ENCODE peak calls at places on chromosomes 7 and 10, in eight cellular contexts. W, G, O, T, D, H, Z and M are unnamed samples.

GRCh38 chr7:494261-494687 is 25.4 kb downstream of the PDGFA start:
- DNase-seq in T (no peak), H (no peak), O (no peak), W (no peak), G (no peak), D (peak; percentile 18), Z (no peak), M (no peak)

GRCh38 chr7:105060923-105061322 is 46.9 kb downstream of the KMT2E start:
- DNase-seq in W (no peak), D (no peak), Z (no peak), O (no peak), G (no peak), T (no peak), H (no peak), M (no peak)

GRCh38 chr10:72353963-72354355 is 760 bp downstream of the DNAJB12 start:
- DNase-seq in O (peak; percentile 23), Z (no peak), T (no peak), G (no peak), W (no peak), H (no peak), D (no peak), M (no peak)

GRCh38 chr7:139034855-139035587 is 821 bp downstream of the ZC3HAV1L start:
- DNase-seq in W (peak; percentile 6), Z (no peak), D (peak; percentile 27), O (peak; percentile 40), G (peak; percentile 26), H (peak; percentile 16), T (no peak), M (no peak)

GRCh38 chr7:44187636-44188416 is 1.4 kb downstream of the GCK start:
- DNase-seq in T (no peak), Z (no peak), D (no peak), G (no peak), O (no peak), W (no peak), H (no peak), M (no peak)

GRCh38 chr10:30750971-30751677 is 121.6 kb upstream of the LYZL2 start:
- DNase-seq in H (no peak), Z (no peak), O (peak; percentile 53), W (no peak), G (no peak), D (no peak), T (no peak), M (no peak)

GRCh38 chr10:34489973-34490372 is 325.1 kb downstream of the PARD3 start:
- DNase-seq in D (peak; percentile 87), O (peak; percentile 42), T (peak; percentile 59), G (peak; percentile 74), H (peak; percentile 87), W (peak; percentile 44), Z (no peak), M (peak; percentile 33)

GRCh38 chr7:106050002-106050742 is 61.9 kb downstream of the SYPL1 start:
- DNase-seq in O (peak; percentile 73), W (peak; percentile 6), H (peak; percentile 50), D (peak; percentile 88), T (no peak), G (no peak), Z (no peak), M (no peak)

GRCh38 chr7:91103365-91103764 is 160.9 kb upstream of the FZD1 start:
- DNase-seq in O (no peak), D (peak; percentile 61), Z (no peak), H (peak; percentile 16), T (no peak), G (no peak), W (no peak), M (no peak)

GRCh38 chr10:4820804-4821401 is 5.1 kb upstream of the AKR1E2 start:
- DNase-seq in H (no peak), T (no peak), G (peak; percentile 48), Z (no peak), O (no peak), W (no peak), D (no peak), M (no peak)

GRCh38 chr10:71582019-71582418 is 137.6 kb downstream of the C10orf105 start:
- DNase-seq in D (peak; percentile 27), G (peak; percentile 52), Z (no peak), O (peak; percentile 34), T (no peak), H (peak; percentile 27), W (peak; percentile 51), M (no peak)

GRCh38 chr10:28177944-28178637 is 124.8 kb downstream of the MPP7 start:
- DNase-seq in T (no peak), O (peak; percentile 10), D (peak; percentile 1), Z (no peak), H (no peak), G (peak; percentile 38), W (no peak), M (no peak)

GRCh38 chr10:52314822-52315552 is 906 bp downstream of the DKK1 start:
- DNase-seq in Z (no peak), D (peak; percentile 47), H (peak; percentile 80), T (no peak), G (peak; percentile 54), W (peak; percentile 56), O (peak; percentile 37), M (no peak)

GRCh38 chr7:31690892-31691291 is 3.9 kb downstream of the PPP1R17 start:
- DNase-seq in W (no peak), Z (no peak), D (no peak), T (no peak), O (no peak), H (no peak), G (no peak), M (no peak)

GRCh38 chr7:100546868-100547800 is 8.1 kb downstream of the AGFG2 start:
- DNase-seq in G (no peak), D (no peak), O (no peak), T (no peak), H (no peak), W (no peak), Z (no peak), M (no peak)

GRCh38 chr7:100547872-100548271 is 8.9 kb downstream of the AGFG2 start:
- DNase-seq in G (peak; percentile 34), W (no peak), O (no peak), Z (no peak), T (no peak), D (no peak), H (no peak), M (no peak)

GRCh38 chr7:100544949-100545635 is 6.1 kb downstream of the AGFG2 start:
- DNase-seq in Z (no peak), T (no peak), H (peak; percentile 51), W (no peak), O (no peak), D (peak; percentile 46), G (no peak), M (no peak)

GRCh38 chr7:100545636-100546128 is 6.7 kb downstream of the AGFG2 start:
- DNase-seq in Z (no peak), W (peak; percentile 88), T (no peak), G (peak; percentile 94), H (peak; percentile 91), D (peak; percentile 73), O (peak; percentile 74), M (peak; percentile 40)

DNA sequence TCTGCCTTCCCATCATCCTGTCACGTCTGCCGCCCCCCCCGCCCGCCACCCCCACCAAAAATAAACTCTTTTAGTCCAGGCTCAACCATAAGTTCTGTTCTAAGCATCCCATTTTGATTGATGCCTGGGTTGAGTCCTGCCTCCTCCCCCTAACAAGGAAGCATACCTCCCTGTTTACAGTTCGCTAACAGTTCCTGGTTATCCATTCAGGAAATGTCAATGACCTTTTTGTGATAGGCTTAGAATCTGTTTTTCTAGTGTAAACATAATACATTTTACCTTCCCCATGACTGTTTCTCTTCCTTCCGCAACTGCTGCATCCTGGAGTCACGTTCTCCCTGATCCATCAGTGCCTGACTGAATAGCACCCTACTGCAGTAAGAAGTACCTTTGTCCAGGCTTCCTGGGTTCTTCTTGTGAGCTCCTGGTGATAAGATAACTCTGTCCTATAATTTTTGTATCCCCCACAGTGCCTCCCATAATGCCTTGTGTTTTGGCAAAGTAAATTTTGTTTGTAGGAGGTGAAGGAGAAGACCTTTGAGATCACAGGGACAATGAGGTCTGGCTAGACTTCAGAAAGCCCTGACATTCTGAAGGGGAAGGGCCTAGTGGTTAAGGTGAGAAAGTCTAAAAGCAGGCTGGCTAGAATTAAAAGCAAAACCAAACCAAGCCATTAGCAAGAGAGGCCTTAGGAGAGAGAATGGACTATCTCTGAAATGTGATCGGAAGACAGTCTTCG is 7.3 kb downstream of the AGFG2 start:
- DNase-seq in H (peak; percentile 45), W (no peak), D (no peak), Z (no peak), T (no peak), O (no peak), G (no peak), M (no peak)
- H3K4me3 ChIP-seq in H (peak overlapping the region; percentile 14), W (no peak overlapping the region), D (no peak overlapping the region), Z (no peak overlapping the region), T (no peak overlapping the region), O (no peak overlapping the region), G (no peak overlapping the region), M (no peak overlapping the region)

GRCh38 chr10:11853468-11853867 is 30.3 kb downstream of the PROSER2 start:
- DNase-seq in W (no peak), G (no peak), H (no peak), D (no peak), O (no peak), T (no peak), Z (no peak), M (no peak)
- TF ChIP-seq CTCF in W (peak; percentile 37), G (no peak), H (peak; percentile 40), D (peak; percentile 10), O (no peak), T (peak; percentile 53), Z (no peak), M (no peak)

DNA sequence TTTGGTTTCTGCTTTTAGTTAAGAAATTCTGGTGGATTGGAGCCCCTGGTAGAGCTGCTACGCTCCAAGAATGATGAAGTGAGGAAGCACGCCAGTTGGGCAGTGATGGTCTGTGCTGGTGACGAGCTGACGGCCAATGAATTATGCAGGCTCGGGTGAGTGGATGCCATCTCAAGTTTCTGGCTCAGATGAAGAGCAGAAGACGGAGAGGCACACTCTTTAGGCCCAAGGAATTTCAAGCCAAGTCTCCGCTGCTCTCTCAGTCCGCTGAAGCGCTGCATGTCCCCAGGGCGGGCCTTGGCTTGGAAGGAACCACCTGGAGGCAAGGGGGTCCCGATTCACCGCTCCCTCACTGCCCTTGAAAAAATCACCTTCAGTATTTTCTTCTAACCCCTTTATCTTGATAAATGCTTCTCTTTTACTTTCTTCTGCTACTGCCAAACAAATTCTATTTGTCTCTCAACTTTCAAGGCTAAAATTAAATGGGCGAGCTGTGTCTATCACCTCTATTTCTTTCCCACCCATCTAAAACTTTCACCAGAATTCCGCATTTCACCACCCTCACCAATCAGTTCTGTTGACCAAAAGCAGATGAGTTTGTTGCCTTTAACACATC is 74.2 kb downstream of the ARMC3 start:
- DNase-seq in H (no peak), G (no peak), Z (no peak), W (no peak), T (no peak), O (no peak), D (no peak), M (no peak)
- H3K4me3 ChIP-seq in H (no peak overlapping the region), G (no peak overlapping the region), Z (no peak overlapping the region), W (no peak overlapping the region), T (no peak overlapping the region), O (no peak overlapping the region), D (no peak overlapping the region), M (no peak overlapping the region)

DNA sequence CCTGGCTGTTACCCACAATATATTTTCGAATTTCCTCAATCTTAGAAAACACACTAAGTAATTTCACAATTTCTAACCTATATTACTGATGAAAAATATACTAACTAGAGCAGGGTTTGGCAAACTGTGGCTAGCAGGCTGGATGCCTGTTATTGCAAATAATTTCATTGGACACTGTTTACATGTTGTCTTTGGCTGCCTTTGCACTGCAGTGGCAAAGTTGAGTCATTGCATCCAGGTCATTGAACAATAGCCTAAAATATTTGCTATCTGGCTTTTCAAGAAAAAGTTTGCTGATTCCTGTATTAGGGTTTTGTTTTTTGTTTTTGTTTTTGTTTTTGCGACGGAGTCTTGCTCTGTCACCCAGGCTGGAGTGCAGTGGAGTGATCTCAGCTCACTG is 47.2 kb downstream of the KIF11 start:
- DNase-seq in H (peak; percentile 48), G (peak; percentile 66), W (peak; percentile 47), O (peak; percentile 52), T (no peak), D (peak; percentile 31), Z (no peak), M (peak; percentile 9)
- TF ChIP-seq CTCF in H (no peak), G (no peak), W (peak; percentile 10), O (peak; percentile 20), T (no peak), D (no peak), Z (no peak), M (peak; percentile 12)